ENCODE peak calls at places on chromosomes 2 and 18, in nine cellular contexts. S is B cell, R is Calu3, W is Peyer's patch, B is AG04450, I is mucosa of descending colon, L is A549, K is cardiac fibroblast, U is adrenal gland. J is an unnamed sample.

GRCh38 chr2:240121675-240122074 is 14.4 kb downstream of the COPS9 start:
- DNase-seq in S (no peak), R (no peak), W (peak), B (no peak), I (no peak), L (no peak), K (no peak), U (no peak), J (no peak)

GRCh38 chr2:148875387-148876051 is 492 bp downstream of the KIF5C start:
- DNase-seq in S (no peak), R (no peak), W (no peak), B (no peak), I (peak), L (no peak), K (no peak), U (no peak), J (peak)

GRCh38 chr2:97868986-97869721 is 126.6 kb downstream of the TMEM131 start:
- DNase-seq in S (no peak), R (peak), W (peak), B (peak), I (no peak), L (peak), K (peak), U (no peak), J (no peak)

GRCh38 chr2:10009811-10010781 is 33.3 kb upstream of the KLF11 start:
- DNase-seq in S (no peak), R (no peak), W (peak), B (peak), I (peak), L (no peak), K (peak), U (peak), J (no peak)

GRCh38 chr2:116098049-116098448 is 1655.6 kb downstream of the DPP10 start:
- DNase-seq in S (no peak), R (no peak), W (no peak), B (no peak), I (no peak), L (no peak), K (no peak), U (no peak), J (no peak)

GRCh38 chr2:172647439-172647838 is 88.2 kb upstream of the RAPGEF4 start:
- DNase-seq in S (no peak), R (no peak), W (no peak), B (no peak), I (no peak), L (no peak), K (no peak), U (no peak), J (no peak)

GRCh38 chr18:48023334-48024008 is 93.0 kb upstream of the SMAD2 start:
- DNase-seq in S (no peak), R (peak), W (peak), B (no peak), I (no peak), L (peak), K (peak), U (peak), J (peak)

GRCh38 chr2:69225933-69226332 is 161.1 kb downstream of the GFPT1 start:
- DNase-seq in S (no peak), R (no peak), W (no peak), B (no peak), I (no peak), L (no peak), K (no peak), U (no peak), J (no peak)

GRCh38 chr2:202317080-202317859 is 51.7 kb downstream of the NOP58 start:
- DNase-seq in S (no peak), R (peak), W (peak), B (peak), I (no peak), L (no peak), K (peak), U (peak), J (no peak)

GRCh38 chr2:10331702-10332401 is 29.1 kb downstream of the HPCAL1 start:
- DNase-seq in S (peak), R (no peak), W (peak), B (no peak), I (peak), L (no peak), K (no peak), U (no peak), J (peak)

GRCh38 chr2:203591642-203592041 is 56.5 kb upstream of the RAPH1 start:
- DNase-seq in S (no peak), R (no peak), W (no peak), B (no peak), I (no peak), L (no peak), K (no peak), U (no peak), J (no peak)

GRCh38 chr18:46588971-46589660 is 67.9 kb downstream of the LOXHD1 start:
- DNase-seq in S (no peak), R (no peak), W (no peak), B (no peak), I (no peak), L (no peak), K (no peak), U (no peak), J (no peak)

GRCh38 chr2:197247083-197247482 is 63.5 kb downstream of the ANKRD44 start:
- DNase-seq in S (no peak), R (no peak), W (no peak), B (no peak), I (no peak), L (no peak), K (no peak), U (peak), J (no peak)

GRCh38 chr2:182077451-182078142 is 91.9 kb downstream of the PPP1R1C start:
- DNase-seq in S (no peak), R (peak), W (no peak), B (peak), I (no peak), L (peak), K (peak), U (no peak), J (peak)

GRCh38 chr18:22830511-22830910 is 102.6 kb upstream of the RBBP8 start:
- DNase-seq in S (no peak), R (no peak), W (no peak), B (no peak), I (no peak), L (no peak), K (no peak), U (no peak), J (no peak)

GRCh38 chr2:182521453-182522427 is 94.9 kb upstream of the PDE1A start:
- DNase-seq in S (no peak), R (no peak), W (no peak), B (no peak), I (no peak), L (no peak), K (no peak), U (no peak), J (no peak)

GRCh38 chr2:60958800-60959199 is 58.7 kb upstream of the PEX13 start:
- DNase-seq in S (no peak), R (no peak), W (no peak), B (peak), I (no peak), L (no peak), K (peak), U (no peak), J (no peak)

GRCh38 chr2:6772366-6772710 is 93.4 kb downstream of the CMPK2 start:
- DNase-seq in S (no peak), R (no peak), W (no peak), B (no peak), I (no peak), L (no peak), K (no peak), U (no peak), J (no peak)

GRCh38 chr18:36211612-36212065 is 24.3 kb downstream of the MOCOS start:
- DNase-seq in S (no peak), R (no peak), W (no peak), B (no peak), I (no peak), L (no peak), K (no peak), U (no peak), J (no peak)

GRCh38 chr18:50590625-50591024 is 30.7 kb downstream of the MAPK4 start:
- DNase-seq in S (no peak), R (no peak), W (no peak), B (no peak), I (no peak), L (no peak), K (no peak), U (no peak), J (no peak)

DNA sequence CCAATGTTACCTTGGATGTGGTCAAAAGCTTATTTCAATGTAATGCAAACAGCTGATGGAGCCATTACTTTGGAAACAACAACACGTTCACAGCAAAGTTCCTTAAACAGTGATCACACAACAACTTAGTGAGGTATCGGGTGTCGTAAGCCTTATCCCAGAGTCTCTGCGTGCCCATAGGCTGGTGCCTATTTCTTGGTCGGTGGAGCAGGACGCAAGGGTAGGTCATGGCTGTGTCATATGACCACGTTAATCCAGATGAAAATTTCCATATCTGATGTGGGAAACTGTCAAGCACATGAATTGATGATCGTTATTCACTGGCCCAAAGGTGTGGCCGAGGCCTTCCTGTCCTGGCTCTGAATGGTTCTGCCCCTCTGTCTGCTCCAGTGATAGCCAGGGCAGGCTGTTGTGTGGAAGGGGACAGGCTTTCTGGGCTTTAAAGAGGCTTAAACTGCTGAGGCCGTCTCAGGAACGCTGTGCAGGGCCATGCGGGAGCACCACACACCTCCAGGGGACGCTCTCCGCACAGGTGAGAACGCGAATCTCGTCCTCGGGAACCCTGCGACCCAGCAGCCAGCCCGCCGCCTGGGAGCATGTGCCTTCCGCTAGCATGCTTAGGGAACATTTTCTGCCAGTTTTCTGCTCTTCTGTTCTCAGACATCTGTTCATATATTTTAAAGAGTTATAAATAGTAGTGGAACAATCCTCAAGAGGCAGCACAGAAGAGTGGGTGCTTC is 90.6 kb downstream of the KCTD1 start:
- DNase-seq in S (no peak), R (no peak), W (no peak), B (no peak), I (no peak), L (no peak), K (no peak), U (no peak), J (no peak)
- TF ChIP-seq CTCF in S (no peak), R (no peak), W (no peak), B (no peak), I (no peak), L (no peak), K (peak), U (no peak), J (no peak)

DNA sequence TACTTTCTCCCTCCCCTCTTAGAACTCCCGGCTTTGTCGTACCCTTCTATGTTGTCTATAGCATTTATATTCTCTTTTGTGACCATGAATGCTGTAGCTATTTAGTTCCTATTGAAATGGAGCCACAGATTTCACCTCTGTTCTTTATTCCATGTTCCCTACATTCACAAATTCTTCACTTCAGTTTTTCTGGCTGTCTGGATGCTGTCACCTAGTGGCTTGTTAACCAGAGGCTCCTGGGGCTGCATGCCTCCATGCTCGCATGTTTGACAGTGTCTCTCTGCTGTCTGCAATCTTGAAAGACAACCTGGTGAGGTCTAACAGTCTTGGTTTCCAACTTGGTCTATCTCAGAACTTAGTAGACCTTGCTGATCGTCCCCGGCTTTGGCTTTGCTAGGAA is 48.2 kb downstream of the CFAP221 start:
- DNase-seq in S (no peak), R (no peak), W (no peak), B (no peak), I (no peak), L (no peak), K (no peak), U (no peak), J (no peak)
- TF ChIP-seq CTCF in S (no peak), R (no peak), W (no peak), B (no peak), I (no peak), L (no peak), K (no peak), U (no peak), J (no peak)

GRCh38 chr2:36359006-36359580 is 3.5 kb downstream of the CRIM1 start:
- DNase-seq in S (no peak), R (no peak), W (no peak), B (no peak), I (no peak), L (no peak), K (peak), U (no peak), J (no peak)
- TF ChIP-seq CTCF in S (peak), R (no peak), W (no peak), B (peak), I (no peak), L (peak), K (peak), U (peak), J (peak)

GRCh38 chr2:223020971-223021675 is 30.9 kb upstream of the KCNE4 start:
- DNase-seq in S (no peak), R (no peak), W (no peak), B (no peak), I (no peak), L (no peak), K (no peak), U (no peak), J (no peak)

GRCh38 chr2:223019390-223019930 is 32.5 kb upstream of the KCNE4 start:
- DNase-seq in S (no peak), R (no peak), W (no peak), B (no peak), I (no peak), L (no peak), K (peak), U (no peak), J (no peak)

DNA sequence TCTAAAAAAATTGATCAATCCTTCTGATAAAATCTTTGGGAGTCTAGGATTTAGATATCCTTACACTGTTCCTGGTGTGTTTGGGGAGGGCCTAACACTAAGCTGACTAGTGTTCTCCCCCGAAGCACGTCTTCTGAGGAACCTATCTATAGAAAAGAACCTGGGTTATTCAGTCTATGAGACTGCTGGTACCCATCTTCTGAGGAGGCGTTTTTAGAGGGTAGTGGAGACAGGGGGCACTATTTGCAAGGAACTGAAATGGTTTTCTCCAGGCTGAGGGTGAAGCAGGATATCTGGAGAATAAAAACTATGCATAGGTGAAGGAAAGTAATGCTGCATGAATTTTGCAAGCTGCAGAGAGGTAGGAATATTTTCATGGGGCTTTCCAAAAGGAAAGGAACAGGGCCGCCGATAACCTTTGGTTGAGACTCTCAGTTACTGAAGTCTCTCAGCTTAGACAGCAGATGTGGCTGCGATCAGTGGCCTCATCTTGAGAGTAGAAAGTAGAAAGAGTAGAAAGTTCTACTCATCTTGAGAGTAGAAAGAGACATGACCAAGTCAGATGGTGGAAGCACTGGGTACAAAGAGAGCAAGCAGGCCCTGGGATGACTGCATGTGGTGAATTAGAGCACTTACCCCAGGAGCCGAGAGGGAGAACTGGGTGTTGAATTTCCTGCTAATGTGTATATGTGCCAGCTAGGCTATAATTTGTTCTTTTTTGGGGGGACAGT is 31.8 kb upstream of the KCNE4 start:
- DNase-seq in S (no peak), R (no peak), W (no peak), B (no peak), I (no peak), L (no peak), K (no peak), U (no peak), J (no peak)
- TF ChIP-seq CTCF in S (no peak), R (no peak), W (no peak), B (no peak), I (no peak), L (no peak), K (no peak), U (no peak), J (no peak)

GRCh38 chr2:209577376-209578357 is 153.8 kb downstream of the MAP2 start:
- DNase-seq in S (no peak), R (peak), W (no peak), B (no peak), I (no peak), L (no peak), K (peak), U (no peak), J (peak)
- TF ChIP-seq CTCF in S (peak), R (peak), W (no peak), B (peak), I (no peak), L (peak), K (peak), U (peak), J (peak)